ENCODE peak calls at places on chromosomes 13 and 19, in ten cellular contexts. C is mammary epithelial cell; U is tibial nerve; A is CD4-positive, alpha-beta memory T cell; B is fibroblast of lung; H is mesenchymal stem cell; F is aorta; R is GM23248; E is tibial artery; M is PC-3. W is an unnamed sample.
A peak's percentile ranks its signal among the peaks of the same experiment; 100 is the strongest.

GRCh38 chr19:16626796-16627193 is 1.2 kb downstream of the MED26 start:
- DNase-seq in U (no peak), M (no peak), B (no peak), H (no peak), F (no peak), E (no peak), R (peak; percentile 43), C (peak; percentile 17), A (peak; percentile 10), W (no peak)

GRCh38 chr19:4449022-4449825 is 8.4 kb downstream of the UBXN6 start:
- DNase-seq in B (peak; percentile 60), R (no peak), E (peak; percentile 85), F (no peak), U (no peak), M (no peak), H (no peak), C (no peak), A (no peak), W (no peak)

GRCh38 chr13:113063091-113063491 is 42.5 kb upstream of the F7 start:
- DNase-seq in H (no peak), F (peak; percentile 66), A (no peak), B (no peak), E (no peak), C (no peak), U (no peak), M (no peak), R (no peak), W (no peak)

GRCh38 chr19:38869836-38870607 is 8.1 kb downstream of the RINL start:
- DNase-seq in E (peak; percentile 87), M (no peak), A (peak; percentile 93), H (peak; percentile 65), B (peak; percentile 44), F (peak; percentile 94), C (peak; percentile 46), U (peak; percentile 74), R (peak; percentile 77), W (peak; percentile 94)

GRCh38 chr19:49442354-49442753 is 1.0 kb upstream of the SLC17A7 start:
- DNase-seq in F (no peak), R (peak; percentile 36), M (peak; percentile 20), B (no peak), E (peak; percentile 79), U (peak; percentile 79), C (no peak), A (no peak), H (no peak), W (no peak)

GRCh38 chr19:42152285-42152684 is 20.0 kb upstream of the POU2F2 start:
- DNase-seq in F (no peak), U (no peak), A (no peak), B (no peak), M (no peak), H (no peak), C (no peak), E (no peak), R (no peak), W (no peak)

GRCh38 chr13:95571941-95572340 is 19.4 kb downstream of the CLDN10 start:
- DNase-seq in B (no peak), U (no peak), R (no peak), A (no peak), F (no peak), M (no peak), C (no peak), H (no peak), E (no peak), W (no peak)

GRCh38 chr13:50340146-50340545 is 324.9 kb downstream of the KCNRG start:
- DNase-seq in U (no peak), C (no peak), R (no peak), M (no peak), A (no peak), H (no peak), B (no peak), F (no peak), E (no peak), W (no peak)

GRCh38 chr13:50531917-50532899 is 311.3 kb downstream of the DLEU7 start:
- DNase-seq in U (no peak), M (peak; percentile 55), C (no peak), F (no peak), H (no peak), R (peak; percentile 59), A (no peak), E (no peak), B (peak; percentile 74), W (no peak)

GRCh38 chr19:54470991-54471782 is 1.9 kb downstream of the CDC42EP5 start:
- DNase-seq in R (peak; percentile 68), A (no peak), F (peak; percentile 84), U (peak; percentile 37), C (no peak), M (no peak), H (peak; percentile 75), E (peak; percentile 67), B (no peak), W (no peak)

GRCh38 chr13:34696296-34696695 is 245.8 kb upstream of the NBEA start:
- DNase-seq in E (no peak), M (no peak), U (no peak), A (no peak), H (no peak), C (no peak), B (no peak), R (no peak), F (no peak), W (no peak)

DNA sequence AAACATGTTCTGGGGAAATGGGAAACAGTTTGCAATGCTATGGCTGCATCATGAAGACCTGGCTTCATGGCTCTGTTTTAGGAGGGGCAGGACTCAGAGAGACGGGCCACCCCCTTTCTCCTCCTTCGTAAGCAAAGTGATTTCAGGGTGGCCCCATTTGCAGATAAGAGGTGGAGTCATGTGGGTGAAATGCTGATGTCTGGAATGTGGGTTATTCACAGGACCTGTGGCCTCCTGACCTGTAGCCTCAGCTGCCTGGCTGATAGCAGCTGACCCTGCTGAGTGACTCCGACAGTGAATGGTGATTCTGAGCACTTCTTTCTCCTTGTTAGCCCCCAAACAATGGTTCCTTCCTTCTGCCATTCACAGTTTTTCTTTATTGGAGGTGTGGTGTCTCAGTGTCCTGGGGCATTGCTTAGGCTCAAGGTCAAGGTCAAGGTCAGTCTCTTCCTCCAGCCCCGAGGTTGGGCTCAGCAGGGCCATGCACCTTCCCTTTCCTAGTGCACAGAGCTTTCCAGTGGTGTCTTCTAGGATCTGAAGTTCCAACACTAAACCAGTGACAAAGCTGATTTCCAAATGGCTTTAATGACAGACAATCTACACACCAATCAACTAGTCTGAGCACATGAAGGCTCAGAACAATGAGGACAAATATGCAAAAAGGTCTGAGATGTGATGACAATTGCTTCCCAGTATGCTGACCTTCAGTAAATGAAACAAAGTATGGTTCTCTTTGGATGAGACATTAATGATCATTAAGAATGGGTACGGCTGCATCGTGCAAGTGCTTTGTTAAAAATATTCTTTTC is 49.6 kb upstream of the ANKRD10 start:
- DNase-seq in U (no peak), F (no peak), E (no peak), R (no peak), C (no peak), H (no peak), A (no peak), M (no peak), B (no peak), W (no peak)
- H3K9me3 ChIP-seq in U (peaks cover 9% of the 10 kb centered on the region), F (no peaks in the 10 kb centered on the region), E (peaks cover 13% of the 10 kb centered on the region), R (no peaks in the 10 kb centered on the region), C (peaks cover 4% of the 10 kb centered on the region), H (peaks cover 12% of the 10 kb centered on the region), A (peaks cover 7% of the 10 kb centered on the region), M (no peaks in the 10 kb centered on the region), B (no peaks in the 10 kb centered on the region), W (peaks cover 6% of the 10 kb centered on the region)

GRCh38 chr19:57746580-57747471 is at the start of gene ZNF776:
- DNase-seq in M (peak; percentile 96), A (peak; percentile 88), R (peak; percentile 96), C (peak; percentile 90), B (peak; percentile 93), H (peak; percentile 95), F (peak; percentile 87), U (peak; percentile 88), E (peak; percentile 82), W (peak; percentile 46)

GRCh38 chr19:57748029-57748428 is 1.4 kb downstream of the ZNF776 start:
- DNase-seq in C (no peak), B (no peak), H (no peak), E (no peak), A (no peak), U (no peak), F (no peak), R (no peak), M (no peak), W (no peak)

GRCh38 chr19:57747472-57747807 is 825 bp downstream of the ZNF776 start:
- DNase-seq in M (no peak), E (no peak), B (no peak), F (no peak), H (peak; percentile 6), A (no peak), U (no peak), C (no peak), R (peak; percentile 16), W (no peak)
- H3K9me3 ChIP-seq in M (peaks cover 9% of the 10 kb centered on the region), E (peaks cover 36% of the 10 kb centered on the region), B (no peaks in the 10 kb centered on the region), F (peaks cover 21% of the 10 kb centered on the region), H (peaks cover 30% of the 10 kb centered on the region), A (peaks cover 37% of the 10 kb centered on the region), U (peaks cover 38% of the 10 kb centered on the region), C (no peaks in the 10 kb centered on the region), R (no peaks in the 10 kb centered on the region), W (peaks cover 32% of the 10 kb centered on the region)

GRCh38 chr19:2853015-2853606 is 11.8 kb downstream of the ZNF555 start:
- DNase-seq in U (no peak), M (no peak), C (no peak), A (no peak), B (peak; percentile 6), R (no peak), F (no peak), E (no peak), H (no peak), W (no peak)
- H3K9me3 ChIP-seq in U (peaks cover 84% of the 10 kb centered on the region), M (peaks cover 41% of the 10 kb centered on the region), C (peaks cover 53% of the 10 kb centered on the region), A (peaks cover 28% of the 10 kb centered on the region), B (peaks cover 12% of the 10 kb centered on the region), R (peaks cover 8% of the 10 kb centered on the region), F (peaks cover 29% of the 10 kb centered on the region), E (peaks cover 95% of the 10 kb centered on the region), H (peaks cover 86% of the 10 kb centered on the region), W (peaks cover 18% of the 10 kb centered on the region)

DNA sequence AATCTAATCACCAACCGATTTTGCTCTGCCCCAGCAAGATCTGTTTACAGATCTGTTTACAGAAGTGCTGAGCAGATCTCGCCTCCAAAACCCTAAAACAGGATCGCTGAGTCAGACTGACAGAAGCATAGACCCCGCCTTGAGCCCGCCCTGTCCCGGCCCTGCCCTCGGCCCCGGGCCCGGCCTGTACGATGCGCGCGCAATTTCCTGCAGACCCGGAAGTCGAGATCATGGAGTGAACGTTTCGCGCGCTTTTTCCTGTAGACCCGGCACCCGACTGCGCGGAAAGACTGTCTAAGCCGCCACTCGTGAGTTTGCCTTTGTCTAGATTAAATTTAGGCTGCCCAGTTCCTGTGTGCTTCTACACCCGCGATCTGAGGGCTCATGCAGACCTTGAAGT is at the start of gene ZNF534:
- DNase-seq in R (no peak), F (no peak), C (no peak), A (no peak), E (no peak), M (no peak), B (no peak), H (no peak), U (no peak), W (no peak)
- H3K9me3 ChIP-seq in R (no peaks in the 10 kb centered on the region), F (peaks cover 4% of the 10 kb centered on the region), C (peaks cover 23% of the 10 kb centered on the region), A (peaks cover 29% of the 10 kb centered on the region), E (peaks cover 55% of the 10 kb centered on the region), M (peaks cover 46% of the 10 kb centered on the region), B (no peaks in the 10 kb centered on the region), H (peaks cover 33% of the 10 kb centered on the region), U (peaks cover 36% of the 10 kb centered on the region), W (peaks cover 3% of the 10 kb centered on the region)

W was measured in T-helper 17 cell.